ENCODE peak calls at places on chromosomes 1 and 21, in six cellular contexts. One of them, this sample, is unnamed.

GRCh38 chr1:112678605-112679004 is 4.1 kb downstream of the MOV10 start:
- DNase-seq in CD8-positive, alpha-beta T cell: no peak
- DNase-seq in upper lobe of left lung: no peak
- DNase-seq in A549: no peak
- DNase-seq in CD4-positive, alpha-beta memory T cell: no peak
- DNase-seq in tibial artery: no peak
- DNase-seq in this sample: no peak

GRCh38 chr1:110272045-110272444 is 61.9 kb downstream of the KCNC4 start:
- DNase-seq in upper lobe of left lung: no peak
- DNase-seq in A549: no peak
- DNase-seq in tibial artery: no peak
- DNase-seq in CD8-positive, alpha-beta T cell: no peak
- DNase-seq in CD4-positive, alpha-beta memory T cell: no peak
- DNase-seq in this sample: no peak

GRCh38 chr1:115251856-115252255 is 86.2 kb downstream of the NGF start:
- DNase-seq in upper lobe of left lung: no peak
- DNase-seq in CD8-positive, alpha-beta T cell: no peak
- DNase-seq in CD4-positive, alpha-beta memory T cell: no peak
- DNase-seq in A549: no peak
- DNase-seq in tibial artery: no peak
- DNase-seq in this sample: peak; percentile 96

GRCh38 chr1:8560611-8561544 is 243.0 kb downstream of the SLC45A1 start:
- DNase-seq in CD4-positive, alpha-beta memory T cell: peak; percentile 56
- DNase-seq in CD8-positive, alpha-beta T cell: peak; percentile 28
- DNase-seq in tibial artery: no peak
- DNase-seq in upper lobe of left lung: no peak
- DNase-seq in A549: peak; percentile 15
- DNase-seq in this sample: peak; percentile 32

GRCh38 chr1:59332983-59333382 is 36.1 kb downstream of the FGGY start:
- DNase-seq in upper lobe of left lung: no peak
- DNase-seq in tibial artery: no peak
- DNase-seq in CD4-positive, alpha-beta memory T cell: no peak
- DNase-seq in CD8-positive, alpha-beta T cell: no peak
- DNase-seq in A549: no peak
- DNase-seq in this sample: peak; percentile 84

GRCh38 chr1:204442376-204443259 is 31.0 kb upstream of the PPP1R15B start:
- DNase-seq in CD8-positive, alpha-beta T cell: no peak
- DNase-seq in upper lobe of left lung: no peak
- DNase-seq in CD4-positive, alpha-beta memory T cell: no peak
- DNase-seq in tibial artery: no peak
- DNase-seq in A549: no peak
- DNase-seq in this sample: no peak

GRCh38 chr1:228016653-228017355 is 10.0 kb downstream of the WNT3A start:
- DNase-seq in CD8-positive, alpha-beta T cell: no peak
- DNase-seq in A549: no peak
- DNase-seq in tibial artery: peak; percentile 35
- DNase-seq in upper lobe of left lung: no peak
- DNase-seq in CD4-positive, alpha-beta memory T cell: no peak
- DNase-seq in this sample: no peak

GRCh38 chr1:66490817-66491216 is 43.1 kb upstream of the SGIP1 start:
- DNase-seq in A549: no peak
- DNase-seq in tibial artery: no peak
- DNase-seq in upper lobe of left lung: no peak
- DNase-seq in CD8-positive, alpha-beta T cell: no peak
- DNase-seq in CD4-positive, alpha-beta memory T cell: no peak
- DNase-seq in this sample: peak; percentile 49

GRCh38 chr1:33876970-33877680 is 13.2 kb downstream of the HMGB4 start:
- DNase-seq in A549: no peak
- DNase-seq in upper lobe of left lung: no peak
- DNase-seq in tibial artery: no peak
- DNase-seq in CD8-positive, alpha-beta T cell: no peak
- DNase-seq in CD4-positive, alpha-beta memory T cell: no peak
- DNase-seq in this sample: peak; percentile 95

GRCh38 chr21:17402885-17403477 is 109.9 kb upstream of the CXADR start:
- DNase-seq in tibial artery: no peak
- DNase-seq in CD8-positive, alpha-beta T cell: no peak
- DNase-seq in CD4-positive, alpha-beta memory T cell: no peak
- DNase-seq in upper lobe of left lung: no peak
- DNase-seq in A549: no peak
- DNase-seq in this sample: peak; percentile 66

GRCh38 chr1:231274119-231274825 is 33.3 kb downstream of the GNPAT start:
- DNase-seq in A549: no peak
- DNase-seq in CD8-positive, alpha-beta T cell: no peak
- DNase-seq in CD4-positive, alpha-beta memory T cell: no peak
- DNase-seq in upper lobe of left lung: no peak
- DNase-seq in tibial artery: no peak
- DNase-seq in this sample: peak; percentile 17

GRCh38 chr1:90730247-90731022 is 13.3 kb upstream of the BARHL2 start:
- DNase-seq in CD4-positive, alpha-beta memory T cell: no peak
- DNase-seq in upper lobe of left lung: no peak
- DNase-seq in CD8-positive, alpha-beta T cell: no peak
- DNase-seq in A549: no peak
- DNase-seq in tibial artery: no peak
- DNase-seq in this sample: peak; percentile 19

GRCh38 chr1:235023197-235024044 is 105.2 kb downstream of the TOMM20 start:
- DNase-seq in tibial artery: peak; percentile 56
- DNase-seq in CD8-positive, alpha-beta T cell: no peak
- DNase-seq in A549: no peak
- DNase-seq in upper lobe of left lung: no peak
- DNase-seq in CD4-positive, alpha-beta memory T cell: no peak
- DNase-seq in this sample: no peak

GRCh38 chr1:206812456-206812855 is 40.2 kb upstream of the IL10 start:
- DNase-seq in CD8-positive, alpha-beta T cell: no peak
- DNase-seq in CD4-positive, alpha-beta memory T cell: no peak
- DNase-seq in tibial artery: no peak
- DNase-seq in upper lobe of left lung: no peak
- DNase-seq in A549: no peak
- DNase-seq in this sample: peak; percentile 27

GRCh38 chr1:151825811-151826660 is 5.6 kb downstream of the RORC start:
- DNase-seq in upper lobe of left lung: no peak
- DNase-seq in CD8-positive, alpha-beta T cell: peak; percentile 25
- DNase-seq in A549: no peak
- DNase-seq in tibial artery: no peak
- DNase-seq in CD4-positive, alpha-beta memory T cell: no peak
- DNase-seq in this sample: no peak

GRCh38 chr1:239221656-239222055 is 164.7 kb upstream of the CHRM3 start:
- DNase-seq in CD8-positive, alpha-beta T cell: no peak
- DNase-seq in tibial artery: no peak
- DNase-seq in CD4-positive, alpha-beta memory T cell: no peak
- DNase-seq in A549: no peak
- DNase-seq in upper lobe of left lung: no peak
- DNase-seq in this sample: no peak

GRCh38 chr1:178034676-178035075 is 59.2 kb upstream of the RASAL2 start:
- DNase-seq in CD8-positive, alpha-beta T cell: no peak
- DNase-seq in A549: no peak
- DNase-seq in tibial artery: no peak
- DNase-seq in upper lobe of left lung: no peak
- DNase-seq in CD4-positive, alpha-beta memory T cell: no peak
- DNase-seq in this sample: no peak

GRCh38 chr1:94383966-94384408 is 34.2 kb upstream of the ABCD3 start:
- DNase-seq in A549: peak; percentile 66
- DNase-seq in CD4-positive, alpha-beta memory T cell: no peak
- DNase-seq in CD8-positive, alpha-beta T cell: no peak
- DNase-seq in upper lobe of left lung: no peak
- DNase-seq in tibial artery: no peak
- DNase-seq in this sample: peak; percentile 71

GRCh38 chr21:33198346-33199135 is 31.2 kb upstream of the IFNAR2 start:
- DNase-seq in A549: no peak
- DNase-seq in upper lobe of left lung: peak; percentile 81
- DNase-seq in CD4-positive, alpha-beta memory T cell: no peak
- DNase-seq in CD8-positive, alpha-beta T cell: no peak
- DNase-seq in tibial artery: no peak
- DNase-seq in this sample: peak; percentile 58

GRCh38 chr1:6924891-6925290 is 139.6 kb downstream of the CAMTA1 start:
- DNase-seq in A549: no peak
- DNase-seq in tibial artery: no peak
- DNase-seq in CD8-positive, alpha-beta T cell: no peak
- DNase-seq in upper lobe of left lung: no peak
- DNase-seq in CD4-positive, alpha-beta memory T cell: no peak
- DNase-seq in this sample: no peak
- H3K4me1 ChIP-seq in A549: no peaks in the 10 kb centered on the region
- H3K4me1 ChIP-seq in tibial artery: no peaks in the 10 kb centered on the region
- H3K4me1 ChIP-seq in CD8-positive, alpha-beta T cell: no peaks in the 10 kb centered on the region
- H3K4me1 ChIP-seq in upper lobe of left lung: no peaks in the 10 kb centered on the region
- H3K4me1 ChIP-seq in CD4-positive, alpha-beta memory T cell: no peaks in the 10 kb centered on the region
- H3K4me1 ChIP-seq in this sample: no peaks in the 10 kb centered on the region

DNA sequence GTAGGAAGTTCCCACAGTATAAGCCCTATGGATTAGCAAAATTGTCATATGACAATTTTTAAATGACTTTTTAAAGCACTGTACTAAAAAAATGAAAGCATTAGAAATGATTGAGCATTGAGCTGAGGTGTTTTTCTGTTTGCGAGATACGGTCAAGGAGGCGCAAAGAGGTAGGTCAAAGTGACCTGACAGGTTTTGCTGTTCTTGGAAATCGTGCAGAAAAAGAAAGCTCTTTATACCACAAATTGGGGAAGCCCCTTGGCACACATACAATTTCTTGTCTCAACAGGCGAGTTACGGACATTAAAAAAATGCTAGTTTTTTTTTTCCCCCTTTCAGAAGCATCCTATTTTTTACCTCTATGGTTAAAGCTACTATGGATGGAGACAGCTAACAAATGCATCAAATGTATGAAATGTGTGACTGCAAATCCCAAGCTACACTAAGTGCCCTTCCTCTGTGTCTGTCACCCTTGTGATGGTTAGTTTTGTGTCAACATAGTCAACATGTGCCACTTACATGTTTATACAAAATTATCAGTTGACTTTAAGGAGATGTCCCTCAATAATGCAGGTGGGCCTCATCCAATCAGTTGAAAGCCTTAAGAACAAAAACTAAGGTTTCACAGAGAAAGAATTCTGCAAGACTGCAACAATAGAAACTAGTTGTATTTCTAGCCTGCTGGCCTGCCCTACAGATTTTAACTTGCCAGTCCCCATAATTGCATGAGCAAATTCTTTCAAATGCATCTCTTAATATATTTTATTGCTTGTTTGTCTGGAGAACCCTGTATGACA is 29.3 kb downstream of the CRYZ start:
- DNase-seq in A549: no peak
- DNase-seq in CD4-positive, alpha-beta memory T cell: no peak
- DNase-seq in upper lobe of left lung: peak; percentile 24
- DNase-seq in CD8-positive, alpha-beta T cell: no peak
- DNase-seq in tibial artery: no peak
- DNase-seq in this sample: no peak
- H3K4me1 ChIP-seq in A549: no peaks in the 10 kb centered on the region
- H3K4me1 ChIP-seq in CD4-positive, alpha-beta memory T cell: no peaks in the 10 kb centered on the region
- H3K4me1 ChIP-seq in upper lobe of left lung: no peaks in the 10 kb centered on the region
- H3K4me1 ChIP-seq in CD8-positive, alpha-beta T cell: no peaks in the 10 kb centered on the region
- H3K4me1 ChIP-seq in tibial artery: no peaks in the 10 kb centered on the region
- H3K4me1 ChIP-seq in this sample: no peaks in the 10 kb centered on the region

GRCh38 chr1:27567931-27568246 is 36.1 kb downstream of the AHDC1 start:
- DNase-seq in tibial artery: no peak
- DNase-seq in upper lobe of left lung: no peak
- DNase-seq in CD8-positive, alpha-beta T cell: no peak
- DNase-seq in CD4-positive, alpha-beta memory T cell: no peak
- DNase-seq in A549: no peak
- DNase-seq in this sample: no peak
- H3K4me1 ChIP-seq in tibial artery: peaks cover 33% of the 10 kb centered on the region
- H3K4me1 ChIP-seq in upper lobe of left lung: peaks cover 78% of the 10 kb centered on the region
- H3K4me1 ChIP-seq in CD8-positive, alpha-beta T cell: peaks cover 16% of the 10 kb centered on the region
- H3K4me1 ChIP-seq in CD4-positive, alpha-beta memory T cell: peaks cover 27% of the 10 kb centered on the region
- H3K4me1 ChIP-seq in A549: peaks cover 96% of the 10 kb centered on the region
- H3K4me1 ChIP-seq in this sample: peaks cover 77% of the 10 kb centered on the region

GRCh38 chr21:41876928-41877652 is 2.1 kb downstream of the PRDM15 start:
- DNase-seq in CD4-positive, alpha-beta memory T cell: no peak
- DNase-seq in CD8-positive, alpha-beta T cell: no peak
- DNase-seq in tibial artery: no peak
- DNase-seq in upper lobe of left lung: no peak
- DNase-seq in A549: no peak
- DNase-seq in this sample: no peak
- H3K4me1 ChIP-seq in CD4-positive, alpha-beta memory T cell: peaks cover 26% of the 10 kb centered on the region
- H3K4me1 ChIP-seq in CD8-positive, alpha-beta T cell: peaks cover 14% of the 10 kb centered on the region
- H3K4me1 ChIP-seq in tibial artery: no peaks in the 10 kb centered on the region
- H3K4me1 ChIP-seq in upper lobe of left lung: peaks cover 19% of the 10 kb centered on the region
- H3K4me1 ChIP-seq in A549: peaks cover 8% of the 10 kb centered on the region
- H3K4me1 ChIP-seq in this sample: no peaks in the 10 kb centered on the region

GRCh38 chr1:201606096-201606495 is 67.2 kb downstream of the NAV1 start:
- DNase-seq in A549: no peak
- DNase-seq in tibial artery: no peak
- DNase-seq in CD8-positive, alpha-beta T cell: no peak
- DNase-seq in upper lobe of left lung: no peak
- DNase-seq in CD4-positive, alpha-beta memory T cell: no peak
- DNase-seq in this sample: no peak

GRCh38 chr1:201602413-201603265 is 63.7 kb downstream of the NAV1 start:
- DNase-seq in CD4-positive, alpha-beta memory T cell: no peak
- DNase-seq in A549: peak; percentile 64
- DNase-seq in tibial artery: no peak
- DNase-seq in CD8-positive, alpha-beta T cell: no peak
- DNase-seq in upper lobe of left lung: no peak
- DNase-seq in this sample: peak; percentile 81

GRCh38 chr1:201606581-201606980 is 67.7 kb downstream of the NAV1 start:
- DNase-seq in CD4-positive, alpha-beta memory T cell: no peak
- DNase-seq in tibial artery: no peak
- DNase-seq in CD8-positive, alpha-beta T cell: no peak
- DNase-seq in A549: no peak
- DNase-seq in upper lobe of left lung: no peak
- DNase-seq in this sample: no peak

GRCh38 chr1:201603613-201604232 is 64.8 kb downstream of the NAV1 start:
- DNase-seq in A549: no peak
- DNase-seq in CD8-positive, alpha-beta T cell: no peak
- DNase-seq in tibial artery: no peak
- DNase-seq in upper lobe of left lung: no peak
- DNase-seq in CD4-positive, alpha-beta memory T cell: no peak
- DNase-seq in this sample: peak; percentile 93

GRCh38 chr1:201605385-201605747 is 66.4 kb downstream of the NAV1 start:
- DNase-seq in CD8-positive, alpha-beta T cell: no peak
- DNase-seq in CD4-positive, alpha-beta memory T cell: no peak
- DNase-seq in A549: no peak
- DNase-seq in upper lobe of left lung: no peak
- DNase-seq in tibial artery: no peak
- DNase-seq in this sample: no peak
- H3K4me1 ChIP-seq in CD8-positive, alpha-beta T cell: no peaks in the 10 kb centered on the region
- H3K4me1 ChIP-seq in CD4-positive, alpha-beta memory T cell: no peaks in the 10 kb centered on the region
- H3K4me1 ChIP-seq in A549: peaks cover 58% of the 10 kb centered on the region
- H3K4me1 ChIP-seq in upper lobe of left lung: peaks cover 10% of the 10 kb centered on the region
- H3K4me1 ChIP-seq in tibial artery: no peaks in the 10 kb centered on the region
- H3K4me1 ChIP-seq in this sample: peaks cover 29% of the 10 kb centered on the region

GRCh38 chr1:183582021-183582746 is 8.1 kb downstream of the NCF2 start:
- DNase-seq in tibial artery: peak; percentile 79
- DNase-seq in CD8-positive, alpha-beta T cell: no peak
- DNase-seq in A549: no peak
- DNase-seq in CD4-positive, alpha-beta memory T cell: no peak
- DNase-seq in upper lobe of left lung: no peak
- DNase-seq in this sample: no peak
- H3K4me1 ChIP-seq in tibial artery: no peaks in the 10 kb centered on the region
- H3K4me1 ChIP-seq in CD8-positive, alpha-beta T cell: no peaks in the 10 kb centered on the region
- H3K4me1 ChIP-seq in A549: no peaks in the 10 kb centered on the region
- H3K4me1 ChIP-seq in CD4-positive, alpha-beta memory T cell: peaks cover 7% of the 10 kb centered on the region
- H3K4me1 ChIP-seq in upper lobe of left lung: peaks cover 37% of the 10 kb centered on the region
- H3K4me1 ChIP-seq in this sample: no peaks in the 10 kb centered on the region

GRCh38 chr1:160206421-160207117 is 1.4 kb downstream of the PEA15 start:
- DNase-seq in CD8-positive, alpha-beta T cell: no peak
- DNase-seq in upper lobe of left lung: no peak
- DNase-seq in A549: peak; percentile 71
- DNase-seq in tibial artery: no peak
- DNase-seq in CD4-positive, alpha-beta memory T cell: no peak
- DNase-seq in this sample: peak; percentile 93
- H3K4me1 ChIP-seq in CD8-positive, alpha-beta T cell: peaks cover 19% of the 10 kb centered on the region
- H3K4me1 ChIP-seq in upper lobe of left lung: peaks cover 63% of the 10 kb centered on the region
- H3K4me1 ChIP-seq in A549: peaks cover 45% of the 10 kb centered on the region
- H3K4me1 ChIP-seq in tibial artery: no peaks in the 10 kb centered on the region
- H3K4me1 ChIP-seq in CD4-positive, alpha-beta memory T cell: peaks cover 30% of the 10 kb centered on the region
- H3K4me1 ChIP-seq in this sample: peaks cover 36% of the 10 kb centered on the region